ENCODE peak calls at places on chromosomes 12 and 14, in four cellular contexts. C is HepG2, X is GM12878, F is K562. T is an unnamed sample.

GRCh38 chr12:23767834-23768233 is 181.6 kb downstream of the SOX5 start:
- DNase-seq in C (no peak), F (no peak), X (no peak), T (no peak)

GRCh38 chr14:38971258-38971921 is 131.6 kb downstream of the SEC23A start:
- DNase-seq in F (no peak), X (no peak), C (no peak), T (no peak)

GRCh38 chr12:53561590-53561953 is 54.3 kb upstream of the NPFF start:
- DNase-seq in X (no peak), F (no peak), C (peak), T (peak)

GRCh38 chr14:25484194-25484593 is 434.2 kb upstream of the STXBP6 start:
- DNase-seq in X (no peak), C (no peak), F (no peak), T (no peak)

GRCh38 chr12:113327000-113327399 is 7.9 kb downstream of the SLC8B1 start:
- DNase-seq in X (no peak), F (no peak), C (no peak), T (no peak)

GRCh38 chr14:100438678-100439592 is 115.8 kb downstream of the SLC25A47 start:
- DNase-seq in C (peak), F (no peak), X (no peak), T (peak)

GRCh38 chr14:58882577-58883018 is 244.8 kb downstream of the DACT1 start:
- DNase-seq in F (no peak), X (no peak), C (no peak), T (no peak)

GRCh38 chr12:105882404-105882803 is 256.4 kb downstream of the NUAK1 start:
- DNase-seq in C (no peak), F (no peak), X (no peak), T (no peak)

GRCh38 chr14:72788255-72788654 is 105.6 kb downstream of the DPF3 start:
- DNase-seq in X (no peak), F (no peak), C (no peak), T (no peak)

GRCh38 chr12:78120866-78121590 is 290.3 kb downstream of the NAV3 start:
- DNase-seq in X (no peak), C (no peak), F (no peak), T (peak)

GRCh38 chr14:69066396-69067171 is 86.3 kb downstream of the DCAF5 start:
- DNase-seq in C (no peak), X (peak), F (no peak), T (no peak)

DNA sequence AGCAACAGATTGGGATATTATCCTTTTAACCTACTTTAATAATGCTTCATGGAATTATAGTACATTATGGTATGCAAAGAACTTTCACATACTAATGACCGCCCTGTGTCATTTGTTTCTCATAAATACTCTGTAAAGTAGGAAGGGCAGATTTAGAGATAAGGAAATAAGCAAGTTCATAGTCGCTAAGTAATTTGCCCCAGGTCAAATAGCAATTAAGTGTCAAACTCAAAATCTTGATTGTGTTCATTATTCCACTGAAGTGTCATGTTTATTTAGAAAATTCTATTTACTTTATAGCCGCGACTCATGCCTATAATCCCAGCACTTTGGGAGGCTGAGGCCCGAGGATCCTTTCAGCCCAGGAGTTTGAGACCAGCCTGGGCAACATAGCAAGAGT is 98.7 kb upstream of the ATF1 start:
- DNase-seq in X (no peak), C (no peak), F (no peak), T (no peak)
- TF ChIP-seq KDM1A in X (no peak), C (no peak), F (no peak), T (no peak)

GRCh38 chr14:102207831-102208365 is 68.2 kb downstream of the WDR20 start:
- DNase-seq in C (no peak), X (no peak), F (no peak), T (no peak)
- TF ChIP-seq KDM1A in C (no peak), X (no peak), F (no peak), T (no peak)

GRCh38 chr14:80956105-80956504 is 684 bp downstream of the TSHR start:
- DNase-seq in X (no peak), F (no peak), C (no peak), T (no peak)

GRCh38 chr14:80951491-80951890 is 3.9 kb upstream of the TSHR start:
- DNase-seq in C (no peak), F (no peak), X (no peak), T (no peak)

GRCh38 chr14:80956922-80957321 is 1.5 kb downstream of the TSHR start:
- DNase-seq in C (no peak), F (no peak), X (no peak), T (no peak)

GRCh38 chr14:80955434-80955939 is at the start of gene TSHR:
- DNase-seq in F (peak), C (no peak), X (no peak), T (no peak)

DNA sequence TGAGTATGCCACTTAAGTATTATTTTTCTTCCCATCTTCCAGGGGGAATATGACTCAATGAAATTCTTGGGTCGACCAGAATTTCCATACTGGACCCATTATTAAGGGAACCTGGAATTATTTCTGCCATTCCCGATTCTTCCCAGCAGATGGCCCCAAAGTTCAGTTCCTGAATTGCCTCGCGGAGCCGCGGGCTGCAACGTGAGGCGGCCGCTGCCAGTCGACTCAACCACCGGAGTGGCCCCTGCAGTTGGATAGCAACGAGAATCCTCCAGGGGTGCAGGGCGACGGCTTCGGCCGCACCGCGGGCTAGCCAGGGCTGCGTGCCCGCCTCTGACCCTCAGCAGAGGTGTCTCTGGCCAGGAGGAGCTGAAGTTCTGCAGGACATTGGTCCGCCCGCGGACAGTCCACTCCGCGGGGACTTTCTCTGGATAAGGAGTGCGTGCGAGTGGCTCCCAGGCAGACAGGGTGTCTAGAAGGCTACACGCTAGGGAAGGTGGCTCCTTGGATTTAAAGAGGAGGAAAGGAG is 586 bp upstream of the TSHR start:
- DNase-seq in C (peak), X (no peak), F (peak), T (peak)
- TF ChIP-seq KDM1A in C (no peak), X (no peak), F (no peak), T (no peak)

DNA sequence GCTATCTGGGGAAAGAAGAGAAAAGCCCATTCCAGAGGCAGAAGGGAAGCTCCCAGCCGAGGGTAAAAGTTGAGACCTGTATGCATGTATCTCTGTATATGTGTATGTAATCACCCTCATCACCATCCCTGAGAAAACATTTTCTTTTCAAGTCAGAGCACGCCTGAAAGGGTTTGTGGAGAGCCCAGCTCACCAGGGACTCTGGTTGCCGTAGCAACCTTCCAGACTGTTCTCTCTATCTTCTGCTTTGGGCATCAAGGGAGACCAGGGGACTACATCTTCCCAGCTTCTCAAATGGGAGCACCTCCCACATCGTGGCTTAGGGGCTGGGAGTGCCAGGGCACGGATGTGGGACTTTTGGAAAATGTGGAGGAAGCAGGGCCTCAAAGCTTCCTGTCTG is 93.5 kb downstream of the GALNT8 start:
- DNase-seq in F (no peak), C (no peak), X (no peak), T (no peak)
- TF ChIP-seq KDM1A in F (no peak), C (no peak), X (no peak), T (no peak)

GRCh38 chr14:103550451-103551337 is 11.8 kb downstream of the BAG5 start:
- DNase-seq in C (no peak), X (no peak), F (no peak), T (no peak)
- TF ChIP-seq KDM1A in C (no peak), X (no peak), F (no peak), T (no peak)

GRCh38 chr12:19453961-19454360 is 14.7 kb downstream of the AEBP2 start:
- DNase-seq in F (no peak), C (no peak), X (no peak), T (no peak)
- TF ChIP-seq KDM1A in F (no peak), C (no peak), X (no peak), T (no peak)

GRCh38 chr14:85438613-85439012 is 91.3 kb upstream of the FLRT2 start:
- DNase-seq in F (no peak), C (no peak), X (no peak), T (no peak)

GRCh38 chr14:85441909-85442643 is 87.9 kb upstream of the FLRT2 start:
- DNase-seq in F (no peak), X (no peak), C (no peak), T (no peak)

GRCh38 chr14:85438001-85438400 is 91.9 kb upstream of the FLRT2 start:
- DNase-seq in X (no peak), F (no peak), C (no peak), T (no peak)

GRCh38 chr14:85439696-85440328 is 90.1 kb upstream of the FLRT2 start:
- DNase-seq in C (no peak), F (no peak), X (no peak), T (no peak)

GRCh38 chr14:85437143-85437542 is 92.8 kb upstream of the FLRT2 start:
- DNase-seq in F (no peak), C (peak), X (no peak), T (peak)
- TF ChIP-seq KDM1A in F (no peak), C (no peak), X (no peak), T (no peak)

GRCh38 chr12:80701388-80701787 is 6.0 kb upstream of the MYF6 start:
- DNase-seq in C (no peak), X (no peak), F (no peak), T (no peak)
- TF ChIP-seq KDM1A in C (no peak), X (no peak), F (no peak), T (no peak)

DNA sequence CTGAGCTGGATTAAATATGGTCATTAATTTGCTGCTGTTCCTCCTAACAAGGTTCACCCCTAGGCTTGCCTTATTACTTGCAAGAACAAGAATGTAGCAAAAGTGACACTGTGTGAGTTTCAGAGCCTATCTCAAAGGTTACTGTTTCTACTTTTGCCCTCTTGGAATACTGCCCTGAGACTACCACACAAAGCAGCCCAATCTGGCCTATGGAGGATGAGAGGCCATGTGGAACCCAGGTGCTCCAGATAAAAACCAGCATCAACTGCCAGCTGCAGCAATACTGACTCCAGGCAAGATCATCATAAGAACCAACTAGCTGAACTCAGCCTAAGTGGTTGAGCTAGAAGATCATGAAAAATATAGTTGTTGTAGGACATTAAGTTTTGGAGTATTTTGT is 22.4 kb upstream of the SUPT16H start:
- DNase-seq in X (no peak), F (no peak), C (no peak), T (no peak)
- TF ChIP-seq KDM1A in X (no peak), F (no peak), C (no peak), T (no peak)

GRCh38 chr14:67537736-67538135 is 4.6 kb downstream of the PLEKHH1 start:
- DNase-seq in X (no peak), C (no peak), F (no peak), T (no peak)
- TF ChIP-seq KDM1A in X (no peak), C (no peak), F (no peak), T (no peak)